ENCODE peak calls at places on chromosomes 3 and 15, in eight cellular contexts. One of them, this sample, is unnamed.

GRCh38 chr3:69294014-69294771 is 91.7 kb downstream of the FRMD4B start:
- DNase-seq in NCI-H345: no peak
- DNase-seq in neural progenitor cell: no peak
- DNase-seq in RWPE1: peak
- DNase-seq in sciatic nerve: no peak
- DNase-seq in hippocampal formation: peak
- DNase-seq in ureter: no peak
- DNase-seq in NCI-H1694: no peak
- DNase-seq in this sample: peak

GRCh38 chr3:139520028-139520737 is 19.4 kb downstream of the RBP1 start:
- DNase-seq in ureter: no peak
- DNase-seq in NCI-H345: no peak
- DNase-seq in NCI-H1694: no peak
- DNase-seq in sciatic nerve: no peak
- DNase-seq in neural progenitor cell: no peak
- DNase-seq in hippocampal formation: no peak
- DNase-seq in RWPE1: peak
- DNase-seq in this sample: peak

GRCh38 chr3:176951586-176952292 is 245.5 kb downstream of the TBL1XR1 start:
- DNase-seq in hippocampal formation: no peak
- DNase-seq in NCI-H345: no peak
- DNase-seq in RWPE1: no peak
- DNase-seq in ureter: no peak
- DNase-seq in NCI-H1694: no peak
- DNase-seq in neural progenitor cell: no peak
- DNase-seq in sciatic nerve: no peak
- DNase-seq in this sample: no peak

GRCh38 chr15:70672081-70672480 is 91.3 kb downstream of the UACA start:
- DNase-seq in neural progenitor cell: no peak
- DNase-seq in ureter: no peak
- DNase-seq in RWPE1: no peak
- DNase-seq in hippocampal formation: no peak
- DNase-seq in sciatic nerve: no peak
- DNase-seq in NCI-H1694: no peak
- DNase-seq in NCI-H345: no peak
- DNase-seq in this sample: no peak

GRCh38 chr3:170809021-170809974 is 60.7 kb downstream of the RPL22L1 start:
- DNase-seq in hippocampal formation: peak
- DNase-seq in neural progenitor cell: peak
- DNase-seq in ureter: peak
- DNase-seq in RWPE1: peak
- DNase-seq in sciatic nerve: no peak
- DNase-seq in NCI-H345: peak
- DNase-seq in NCI-H1694: peak
- DNase-seq in this sample: peak

GRCh38 chr3:166837535-166837934 is 542.6 kb downstream of the ZBBX start:
- DNase-seq in hippocampal formation: no peak
- DNase-seq in NCI-H345: no peak
- DNase-seq in sciatic nerve: no peak
- DNase-seq in NCI-H1694: peak
- DNase-seq in ureter: no peak
- DNase-seq in neural progenitor cell: peak
- DNase-seq in RWPE1: no peak
- DNase-seq in this sample: peak

GRCh38 chr3:32413845-32414526 is 22.3 kb downstream of the CMTM7 start:
- DNase-seq in RWPE1: no peak
- DNase-seq in ureter: no peak
- DNase-seq in NCI-H345: no peak
- DNase-seq in hippocampal formation: no peak
- DNase-seq in sciatic nerve: no peak
- DNase-seq in NCI-H1694: no peak
- DNase-seq in neural progenitor cell: no peak
- DNase-seq in this sample: peak

GRCh38 chr3:146589899-146590508 is 15.1 kb downstream of the PLSCR5 start:
- DNase-seq in NCI-H1694: peak
- DNase-seq in sciatic nerve: no peak
- DNase-seq in neural progenitor cell: peak
- DNase-seq in hippocampal formation: peak
- DNase-seq in ureter: no peak
- DNase-seq in NCI-H345: peak
- DNase-seq in RWPE1: peak
- DNase-seq in this sample: peak

GRCh38 chr3:177337548-177338331 is 140.5 kb upstream of the TBL1XR1 start:
- DNase-seq in neural progenitor cell: no peak
- DNase-seq in sciatic nerve: no peak
- DNase-seq in hippocampal formation: no peak
- DNase-seq in NCI-H345: no peak
- DNase-seq in RWPE1: peak
- DNase-seq in ureter: no peak
- DNase-seq in NCI-H1694: no peak
- DNase-seq in this sample: peak

GRCh38 chr3:9397911-9398714 is 698 bp downstream of the SETD5 start:
- DNase-seq in RWPE1: no peak
- DNase-seq in sciatic nerve: peak
- DNase-seq in hippocampal formation: no peak
- DNase-seq in neural progenitor cell: peak
- DNase-seq in NCI-H345: peak
- DNase-seq in ureter: peak
- DNase-seq in NCI-H1694: no peak
- DNase-seq in this sample: peak

GRCh38 chr3:24944803-24945202 is 450.2 kb upstream of the THRB start:
- DNase-seq in ureter: no peak
- DNase-seq in NCI-H345: no peak
- DNase-seq in NCI-H1694: no peak
- DNase-seq in neural progenitor cell: no peak
- DNase-seq in sciatic nerve: no peak
- DNase-seq in hippocampal formation: no peak
- DNase-seq in RWPE1: no peak
- DNase-seq in this sample: no peak

GRCh38 chr3:60651799-60652198 is 599.5 kb downstream of the FHIT start:
- DNase-seq in NCI-H345: no peak
- DNase-seq in ureter: no peak
- DNase-seq in NCI-H1694: no peak
- DNase-seq in hippocampal formation: no peak
- DNase-seq in sciatic nerve: no peak
- DNase-seq in neural progenitor cell: no peak
- DNase-seq in RWPE1: no peak
- DNase-seq in this sample: no peak

GRCh38 chr3:55180936-55181535 is 253.2 kb upstream of the LRTM1 start:
- DNase-seq in NCI-H345: peak
- DNase-seq in hippocampal formation: peak
- DNase-seq in ureter: no peak
- DNase-seq in RWPE1: peak
- DNase-seq in sciatic nerve: no peak
- DNase-seq in neural progenitor cell: peak
- DNase-seq in NCI-H1694: no peak
- DNase-seq in this sample: no peak

GRCh38 chr3:181534881-181535280 is 176.8 kb upstream of the SOX2 start:
- DNase-seq in ureter: no peak
- DNase-seq in neural progenitor cell: peak
- DNase-seq in hippocampal formation: no peak
- DNase-seq in sciatic nerve: no peak
- DNase-seq in RWPE1: no peak
- DNase-seq in NCI-H1694: no peak
- DNase-seq in NCI-H345: no peak
- DNase-seq in this sample: no peak

GRCh38 chr15:29516929-29517328 is 247.3 kb upstream of the NSMCE3 start:
- DNase-seq in RWPE1: no peak
- DNase-seq in NCI-H1694: no peak
- DNase-seq in hippocampal formation: no peak
- DNase-seq in sciatic nerve: no peak
- DNase-seq in ureter: no peak
- DNase-seq in neural progenitor cell: no peak
- DNase-seq in NCI-H345: no peak
- DNase-seq in this sample: no peak

GRCh38 chr3:15498461-15499214 is 22.9 kb downstream of the COLQ start:
- DNase-seq in ureter: no peak
- DNase-seq in NCI-H1694: no peak
- DNase-seq in NCI-H345: no peak
- DNase-seq in RWPE1: no peak
- DNase-seq in neural progenitor cell: no peak
- DNase-seq in hippocampal formation: no peak
- DNase-seq in sciatic nerve: no peak
- DNase-seq in this sample: no peak

GRCh38 chr3:183148056-183148455 is 14.5 kb downstream of the LAMP3 start:
- DNase-seq in hippocampal formation: no peak
- DNase-seq in ureter: no peak
- DNase-seq in sciatic nerve: no peak
- DNase-seq in NCI-H345: no peak
- DNase-seq in RWPE1: no peak
- DNase-seq in NCI-H1694: no peak
- DNase-seq in neural progenitor cell: no peak
- DNase-seq in this sample: peak

GRCh38 chr3:49799761-49800160 is at the start of gene CDHR4:
- DNase-seq in NCI-H1694: no peak
- DNase-seq in ureter: no peak
- DNase-seq in sciatic nerve: no peak
- DNase-seq in neural progenitor cell: no peak
- DNase-seq in RWPE1: peak
- DNase-seq in NCI-H345: no peak
- DNase-seq in hippocampal formation: no peak
- DNase-seq in this sample: peak